ENCODE peak calls at places on chromosomes 2 and 18, in nine cellular contexts. One of them, this sample, is unnamed.

GRCh38 chr2:197072533-197072932 is 146.0 kb upstream of the PGAP1 start:
- DNase-seq in endothelial cell: no peak
- DNase-seq in NCI-H1694 treated with DMSO at 0.1 percent for 48 hours: no peak
- DNase-seq in AG20443: no peak
- DNase-seq in Daoy: no peak
- DNase-seq in dermis blood vessel endothelial cell: no peak
- DNase-seq in NCI-H446: no peak
- DNase-seq in fibroblast of lung: peak
- DNase-seq in stimulated activated CD8-positive, alpha-beta memory T cell treated with anti-CD3 and anti-CD28 coated beads, Interleukin-12 subunit alpha, Interleukin-12 subunit beta, amount 100 ng/mL, for 1 hour: no peak
- DNase-seq in this sample: no peak

GRCh38 chr2:117958186-117958585 is 55.7 kb downstream of the CCDC93 start:
- DNase-seq in NCI-H1694 treated with DMSO at 0.1 percent for 48 hours: no peak
- DNase-seq in fibroblast of lung: peak
- DNase-seq in stimulated activated CD8-positive, alpha-beta memory T cell treated with anti-CD3 and anti-CD28 coated beads, Interleukin-12 subunit alpha, Interleukin-12 subunit beta, amount 100 ng/mL, for 1 hour: no peak
- DNase-seq in endothelial cell: no peak
- DNase-seq in AG20443: peak
- DNase-seq in NCI-H446: no peak
- DNase-seq in dermis blood vessel endothelial cell: peak
- DNase-seq in Daoy: no peak
- DNase-seq in this sample: no peak

GRCh38 chr18:65990944-65991708 is 240.3 kb downstream of the CDH7 start:
- DNase-seq in fibroblast of lung: no peak
- DNase-seq in dermis blood vessel endothelial cell: no peak
- DNase-seq in Daoy: no peak
- DNase-seq in NCI-H446: no peak
- DNase-seq in stimulated activated CD8-positive, alpha-beta memory T cell treated with anti-CD3 and anti-CD28 coated beads, Interleukin-12 subunit alpha, Interleukin-12 subunit beta, amount 100 ng/mL, for 1 hour: no peak
- DNase-seq in endothelial cell: no peak
- DNase-seq in AG20443: no peak
- DNase-seq in NCI-H1694 treated with DMSO at 0.1 percent for 48 hours: no peak
- DNase-seq in this sample: peak

GRCh38 chr2:197934926-197935274 is 130.5 kb downstream of the PLCL1 start:
- DNase-seq in Daoy: no peak
- DNase-seq in AG20443: no peak
- DNase-seq in stimulated activated CD8-positive, alpha-beta memory T cell treated with anti-CD3 and anti-CD28 coated beads, Interleukin-12 subunit alpha, Interleukin-12 subunit beta, amount 100 ng/mL, for 1 hour: no peak
- DNase-seq in dermis blood vessel endothelial cell: no peak
- DNase-seq in fibroblast of lung: no peak
- DNase-seq in NCI-H446: no peak
- DNase-seq in NCI-H1694 treated with DMSO at 0.1 percent for 48 hours: no peak
- DNase-seq in endothelial cell: no peak
- DNase-seq in this sample: no peak

GRCh38 chr18:76451475-76452331 is 43.3 kb downstream of the ZNF516 start:
- DNase-seq in fibroblast of lung: no peak
- DNase-seq in Daoy: no peak
- DNase-seq in stimulated activated CD8-positive, alpha-beta memory T cell treated with anti-CD3 and anti-CD28 coated beads, Interleukin-12 subunit alpha, Interleukin-12 subunit beta, amount 100 ng/mL, for 1 hour: no peak
- DNase-seq in dermis blood vessel endothelial cell: peak
- DNase-seq in AG20443: peak
- DNase-seq in NCI-H1694 treated with DMSO at 0.1 percent for 48 hours: no peak
- DNase-seq in endothelial cell: peak
- DNase-seq in NCI-H446: no peak
- DNase-seq in this sample: no peak

GRCh38 chr2:129904532-129905446 is 74.7 kb upstream of the RAB6C start:
- DNase-seq in AG20443: no peak
- DNase-seq in endothelial cell: no peak
- DNase-seq in stimulated activated CD8-positive, alpha-beta memory T cell treated with anti-CD3 and anti-CD28 coated beads, Interleukin-12 subunit alpha, Interleukin-12 subunit beta, amount 100 ng/mL, for 1 hour: no peak
- DNase-seq in NCI-H446: no peak
- DNase-seq in NCI-H1694 treated with DMSO at 0.1 percent for 48 hours: no peak
- DNase-seq in Daoy: no peak
- DNase-seq in fibroblast of lung: no peak
- DNase-seq in dermis blood vessel endothelial cell: no peak
- DNase-seq in this sample: no peak

GRCh38 chr2:8840475-8841091 is 3.2 kb upstream of the KIDINS220 start:
- DNase-seq in AG20443: no peak
- DNase-seq in endothelial cell: no peak
- DNase-seq in NCI-H1694 treated with DMSO at 0.1 percent for 48 hours: no peak
- DNase-seq in Daoy: no peak
- DNase-seq in dermis blood vessel endothelial cell: no peak
- DNase-seq in stimulated activated CD8-positive, alpha-beta memory T cell treated with anti-CD3 and anti-CD28 coated beads, Interleukin-12 subunit alpha, Interleukin-12 subunit beta, amount 100 ng/mL, for 1 hour: no peak
- DNase-seq in NCI-H446: no peak
- DNase-seq in fibroblast of lung: no peak
- DNase-seq in this sample: no peak

GRCh38 chr2:155982111-155982510 is 350.4 kb downstream of the NR4A2 start:
- DNase-seq in Daoy: no peak
- DNase-seq in dermis blood vessel endothelial cell: no peak
- DNase-seq in NCI-H1694 treated with DMSO at 0.1 percent for 48 hours: no peak
- DNase-seq in stimulated activated CD8-positive, alpha-beta memory T cell treated with anti-CD3 and anti-CD28 coated beads, Interleukin-12 subunit alpha, Interleukin-12 subunit beta, amount 100 ng/mL, for 1 hour: no peak
- DNase-seq in endothelial cell: no peak
- DNase-seq in AG20443: no peak
- DNase-seq in fibroblast of lung: no peak
- DNase-seq in NCI-H446: no peak
- DNase-seq in this sample: no peak

GRCh38 chr18:78192044-78192443 is 787.6 kb upstream of the SALL3 start:
- DNase-seq in NCI-H1694 treated with DMSO at 0.1 percent for 48 hours: peak
- DNase-seq in Daoy: peak
- DNase-seq in fibroblast of lung: no peak
- DNase-seq in endothelial cell: no peak
- DNase-seq in AG20443: no peak
- DNase-seq in NCI-H446: no peak
- DNase-seq in dermis blood vessel endothelial cell: no peak
- DNase-seq in stimulated activated CD8-positive, alpha-beta memory T cell treated with anti-CD3 and anti-CD28 coated beads, Interleukin-12 subunit alpha, Interleukin-12 subunit beta, amount 100 ng/mL, for 1 hour: no peak
- DNase-seq in this sample: no peak

GRCh38 chr2:209614630-209615369 is 156.8 kb upstream of the UNC80 start:
- DNase-seq in dermis blood vessel endothelial cell: no peak
- DNase-seq in Daoy: no peak
- DNase-seq in NCI-H446: no peak
- DNase-seq in stimulated activated CD8-positive, alpha-beta memory T cell treated with anti-CD3 and anti-CD28 coated beads, Interleukin-12 subunit alpha, Interleukin-12 subunit beta, amount 100 ng/mL, for 1 hour: no peak
- DNase-seq in AG20443: no peak
- DNase-seq in NCI-H1694 treated with DMSO at 0.1 percent for 48 hours: no peak
- DNase-seq in fibroblast of lung: no peak
- DNase-seq in endothelial cell: no peak
- DNase-seq in this sample: peak

GRCh38 chr2:145100301-145100700 is 580.4 kb upstream of the ZEB2 start:
- DNase-seq in Daoy: no peak
- DNase-seq in stimulated activated CD8-positive, alpha-beta memory T cell treated with anti-CD3 and anti-CD28 coated beads, Interleukin-12 subunit alpha, Interleukin-12 subunit beta, amount 100 ng/mL, for 1 hour: no peak
- DNase-seq in fibroblast of lung: no peak
- DNase-seq in AG20443: no peak
- DNase-seq in dermis blood vessel endothelial cell: no peak
- DNase-seq in NCI-H1694 treated with DMSO at 0.1 percent for 48 hours: no peak
- DNase-seq in endothelial cell: no peak
- DNase-seq in NCI-H446: no peak
- DNase-seq in this sample: no peak

GRCh38 chr2:8309131-8309530 is 372.7 kb upstream of the ID2 start:
- DNase-seq in AG20443: no peak
- DNase-seq in NCI-H446: no peak
- DNase-seq in fibroblast of lung: no peak
- DNase-seq in Daoy: no peak
- DNase-seq in NCI-H1694 treated with DMSO at 0.1 percent for 48 hours: no peak
- DNase-seq in stimulated activated CD8-positive, alpha-beta memory T cell treated with anti-CD3 and anti-CD28 coated beads, Interleukin-12 subunit alpha, Interleukin-12 subunit beta, amount 100 ng/mL, for 1 hour: no peak
- DNase-seq in dermis blood vessel endothelial cell: no peak
- DNase-seq in endothelial cell: no peak
- DNase-seq in this sample: no peak

GRCh38 chr18:68960355-68960754 is 162.5 kb downstream of the CCDC102B start:
- DNase-seq in endothelial cell: no peak
- DNase-seq in stimulated activated CD8-positive, alpha-beta memory T cell treated with anti-CD3 and anti-CD28 coated beads, Interleukin-12 subunit alpha, Interleukin-12 subunit beta, amount 100 ng/mL, for 1 hour: no peak
- DNase-seq in dermis blood vessel endothelial cell: no peak
- DNase-seq in NCI-H446: no peak
- DNase-seq in NCI-H1694 treated with DMSO at 0.1 percent for 48 hours: no peak
- DNase-seq in AG20443: no peak
- DNase-seq in fibroblast of lung: peak
- DNase-seq in Daoy: no peak
- DNase-seq in this sample: no peak

GRCh38 chr2:118190365-118190916 is 102.2 kb downstream of the INSIG2 start:
- DNase-seq in NCI-H1694 treated with DMSO at 0.1 percent for 48 hours: no peak
- DNase-seq in fibroblast of lung: no peak
- DNase-seq in AG20443: no peak
- DNase-seq in NCI-H446: no peak
- DNase-seq in Daoy: no peak
- DNase-seq in stimulated activated CD8-positive, alpha-beta memory T cell treated with anti-CD3 and anti-CD28 coated beads, Interleukin-12 subunit alpha, Interleukin-12 subunit beta, amount 100 ng/mL, for 1 hour: no peak
- DNase-seq in dermis blood vessel endothelial cell: no peak
- DNase-seq in endothelial cell: no peak
- DNase-seq in this sample: peak

GRCh38 chr2:46032161-46032813 is 264.9 kb upstream of the EPAS1 start:
- DNase-seq in fibroblast of lung: no peak
- DNase-seq in endothelial cell: no peak
- DNase-seq in AG20443: peak
- DNase-seq in NCI-H446: no peak
- DNase-seq in dermis blood vessel endothelial cell: no peak
- DNase-seq in Daoy: no peak
- DNase-seq in NCI-H1694 treated with DMSO at 0.1 percent for 48 hours: no peak
- DNase-seq in stimulated activated CD8-positive, alpha-beta memory T cell treated with anti-CD3 and anti-CD28 coated beads, Interleukin-12 subunit alpha, Interleukin-12 subunit beta, amount 100 ng/mL, for 1 hour: no peak
- DNase-seq in this sample: no peak

GRCh38 chr18:75120521-75120920 is 88.4 kb downstream of the PTGR3 start:
- DNase-seq in dermis blood vessel endothelial cell: no peak
- DNase-seq in stimulated activated CD8-positive, alpha-beta memory T cell treated with anti-CD3 and anti-CD28 coated beads, Interleukin-12 subunit alpha, Interleukin-12 subunit beta, amount 100 ng/mL, for 1 hour: no peak
- DNase-seq in Daoy: no peak
- DNase-seq in fibroblast of lung: no peak
- DNase-seq in NCI-H1694 treated with DMSO at 0.1 percent for 48 hours: no peak
- DNase-seq in NCI-H446: no peak
- DNase-seq in AG20443: no peak
- DNase-seq in endothelial cell: no peak
- DNase-seq in this sample: no peak

GRCh38 chr2:60439219-60439974 is 114.1 kb downstream of the BCL11A start:
- DNase-seq in endothelial cell: peak
- DNase-seq in AG20443: no peak
- DNase-seq in fibroblast of lung: no peak
- DNase-seq in Daoy: no peak
- DNase-seq in NCI-H446: no peak
- DNase-seq in stimulated activated CD8-positive, alpha-beta memory T cell treated with anti-CD3 and anti-CD28 coated beads, Interleukin-12 subunit alpha, Interleukin-12 subunit beta, amount 100 ng/mL, for 1 hour: no peak
- DNase-seq in dermis blood vessel endothelial cell: no peak
- DNase-seq in NCI-H1694 treated with DMSO at 0.1 percent for 48 hours: no peak
- DNase-seq in this sample: no peak

GRCh38 chr2:127400897-127401756 is 13.4 kb upstream of the MAP3K2 start:
- DNase-seq in NCI-H1694 treated with DMSO at 0.1 percent for 48 hours: no peak
- DNase-seq in NCI-H446: no peak
- DNase-seq in fibroblast of lung: peak
- DNase-seq in endothelial cell: no peak
- DNase-seq in dermis blood vessel endothelial cell: no peak
- DNase-seq in Daoy: peak
- DNase-seq in AG20443: no peak
- DNase-seq in stimulated activated CD8-positive, alpha-beta memory T cell treated with anti-CD3 and anti-CD28 coated beads, Interleukin-12 subunit alpha, Interleukin-12 subunit beta, amount 100 ng/mL, for 1 hour: no peak
- DNase-seq in this sample: no peak

GRCh38 chr2:128949360-128949759 is 630.7 kb upstream of the HS6ST1 start:
- DNase-seq in NCI-H1694 treated with DMSO at 0.1 percent for 48 hours: no peak
- DNase-seq in endothelial cell: no peak
- DNase-seq in dermis blood vessel endothelial cell: no peak
- DNase-seq in Daoy: no peak
- DNase-seq in NCI-H446: no peak
- DNase-seq in stimulated activated CD8-positive, alpha-beta memory T cell treated with anti-CD3 and anti-CD28 coated beads, Interleukin-12 subunit alpha, Interleukin-12 subunit beta, amount 100 ng/mL, for 1 hour: no peak
- DNase-seq in fibroblast of lung: no peak
- DNase-seq in AG20443: no peak
- DNase-seq in this sample: no peak

GRCh38 chr18:903703-904102 is 968 bp upstream of the ADCYAP1 start:
- DNase-seq in dermis blood vessel endothelial cell: peak
- DNase-seq in AG20443: peak
- DNase-seq in NCI-H446: no peak
- DNase-seq in NCI-H1694 treated with DMSO at 0.1 percent for 48 hours: no peak
- DNase-seq in Daoy: peak
- DNase-seq in endothelial cell: peak
- DNase-seq in stimulated activated CD8-positive, alpha-beta memory T cell treated with anti-CD3 and anti-CD28 coated beads, Interleukin-12 subunit alpha, Interleukin-12 subunit beta, amount 100 ng/mL, for 1 hour: no peak
- DNase-seq in fibroblast of lung: peak
- DNase-seq in this sample: peak

GRCh38 chr2:186422226-186422625 is 63.8 kb upstream of the ZC3H15 start:
- DNase-seq in endothelial cell: no peak
- DNase-seq in AG20443: peak
- DNase-seq in stimulated activated CD8-positive, alpha-beta memory T cell treated with anti-CD3 and anti-CD28 coated beads, Interleukin-12 subunit alpha, Interleukin-12 subunit beta, amount 100 ng/mL, for 1 hour: no peak
- DNase-seq in NCI-H446: peak
- DNase-seq in NCI-H1694 treated with DMSO at 0.1 percent for 48 hours: no peak
- DNase-seq in dermis blood vessel endothelial cell: peak
- DNase-seq in fibroblast of lung: peak
- DNase-seq in Daoy: peak
- DNase-seq in this sample: peak

GRCh38 chr2:154992826-154993225 is 294.3 kb downstream of the KCNJ3 start:
- DNase-seq in AG20443: no peak
- DNase-seq in NCI-H1694 treated with DMSO at 0.1 percent for 48 hours: peak
- DNase-seq in fibroblast of lung: no peak
- DNase-seq in stimulated activated CD8-positive, alpha-beta memory T cell treated with anti-CD3 and anti-CD28 coated beads, Interleukin-12 subunit alpha, Interleukin-12 subunit beta, amount 100 ng/mL, for 1 hour: no peak
- DNase-seq in endothelial cell: no peak
- DNase-seq in NCI-H446: peak
- DNase-seq in dermis blood vessel endothelial cell: peak
- DNase-seq in Daoy: no peak
- DNase-seq in this sample: peak

GRCh38 chr2:3661149-3661660 is 3.2 kb downstream of the ALLC start:
- DNase-seq in NCI-H1694 treated with DMSO at 0.1 percent for 48 hours: no peak
- DNase-seq in dermis blood vessel endothelial cell: no peak
- DNase-seq in NCI-H446: no peak
- DNase-seq in endothelial cell: no peak
- DNase-seq in fibroblast of lung: no peak
- DNase-seq in AG20443: no peak
- DNase-seq in stimulated activated CD8-positive, alpha-beta memory T cell treated with anti-CD3 and anti-CD28 coated beads, Interleukin-12 subunit alpha, Interleukin-12 subunit beta, amount 100 ng/mL, for 1 hour: no peak
- DNase-seq in Daoy: no peak
- DNase-seq in this sample: no peak

GRCh38 chr2:112493858-112494648 is 12.1 kb downstream of the TTL start:
- DNase-seq in fibroblast of lung: peak
- DNase-seq in stimulated activated CD8-positive, alpha-beta memory T cell treated with anti-CD3 and anti-CD28 coated beads, Interleukin-12 subunit alpha, Interleukin-12 subunit beta, amount 100 ng/mL, for 1 hour: no peak
- DNase-seq in AG20443: peak
- DNase-seq in NCI-H446: no peak
- DNase-seq in NCI-H1694 treated with DMSO at 0.1 percent for 48 hours: no peak
- DNase-seq in Daoy: peak
- DNase-seq in dermis blood vessel endothelial cell: peak
- DNase-seq in endothelial cell: no peak
- DNase-seq in this sample: no peak

GRCh38 chr2:26562811-26563645 is 78.1 kb downstream of the CIB4 start:
- DNase-seq in AG20443: peak
- DNase-seq in fibroblast of lung: peak
- DNase-seq in Daoy: peak
- DNase-seq in NCI-H1694 treated with DMSO at 0.1 percent for 48 hours: no peak
- DNase-seq in stimulated activated CD8-positive, alpha-beta memory T cell treated with anti-CD3 and anti-CD28 coated beads, Interleukin-12 subunit alpha, Interleukin-12 subunit beta, amount 100 ng/mL, for 1 hour: no peak
- DNase-seq in endothelial cell: no peak
- DNase-seq in dermis blood vessel endothelial cell: peak
- DNase-seq in NCI-H446: no peak
- DNase-seq in this sample: no peak

GRCh38 chr2:220129427-220129826 is 502.0 kb downstream of the SLC4A3 start:
- DNase-seq in dermis blood vessel endothelial cell: no peak
- DNase-seq in Daoy: no peak
- DNase-seq in endothelial cell: no peak
- DNase-seq in stimulated activated CD8-positive, alpha-beta memory T cell treated with anti-CD3 and anti-CD28 coated beads, Interleukin-12 subunit alpha, Interleukin-12 subunit beta, amount 100 ng/mL, for 1 hour: no peak
- DNase-seq in NCI-H1694 treated with DMSO at 0.1 percent for 48 hours: no peak
- DNase-seq in AG20443: no peak
- DNase-seq in fibroblast of lung: no peak
- DNase-seq in NCI-H446: no peak
- DNase-seq in this sample: no peak

GRCh38 chr2:16125614-16126125 is 185.3 kb downstream of the MYCN start:
- DNase-seq in endothelial cell: no peak
- DNase-seq in Daoy: peak
- DNase-seq in NCI-H1694 treated with DMSO at 0.1 percent for 48 hours: no peak
- DNase-seq in AG20443: no peak
- DNase-seq in NCI-H446: no peak
- DNase-seq in dermis blood vessel endothelial cell: no peak
- DNase-seq in fibroblast of lung: no peak
- DNase-seq in stimulated activated CD8-positive, alpha-beta memory T cell treated with anti-CD3 and anti-CD28 coated beads, Interleukin-12 subunit alpha, Interleukin-12 subunit beta, amount 100 ng/mL, for 1 hour: no peak
- DNase-seq in this sample: no peak

GRCh38 chr2:113220970-113221708 is 47.4 kb downstream of the PSD4 start:
- DNase-seq in endothelial cell: no peak
- DNase-seq in AG20443: no peak
- DNase-seq in stimulated activated CD8-positive, alpha-beta memory T cell treated with anti-CD3 and anti-CD28 coated beads, Interleukin-12 subunit alpha, Interleukin-12 subunit beta, amount 100 ng/mL, for 1 hour: no peak
- DNase-seq in Daoy: no peak
- DNase-seq in NCI-H446: no peak
- DNase-seq in fibroblast of lung: no peak
- DNase-seq in NCI-H1694 treated with DMSO at 0.1 percent for 48 hours: no peak
- DNase-seq in dermis blood vessel endothelial cell: no peak
- DNase-seq in this sample: no peak

GRCh38 chr2:178513876-178514275 is 33.6 kb downstream of the PLEKHA3 start:
- DNase-seq in dermis blood vessel endothelial cell: no peak
- DNase-seq in Daoy: peak
- DNase-seq in endothelial cell: no peak
- DNase-seq in NCI-H1694 treated with DMSO at 0.1 percent for 48 hours: no peak
- DNase-seq in NCI-H446: no peak
- DNase-seq in AG20443: peak
- DNase-seq in stimulated activated CD8-positive, alpha-beta memory T cell treated with anti-CD3 and anti-CD28 coated beads, Interleukin-12 subunit alpha, Interleukin-12 subunit beta, amount 100 ng/mL, for 1 hour: no peak
- DNase-seq in fibroblast of lung: peak
- DNase-seq in this sample: no peak

GRCh38 chr2:236745420-236746210 is 176.0 kb downstream of the ACKR3 start:
- DNase-seq in NCI-H1694 treated with DMSO at 0.1 percent for 48 hours: no peak
- DNase-seq in Daoy: peak
- DNase-seq in AG20443: peak
- DNase-seq in endothelial cell: no peak
- DNase-seq in NCI-H446: no peak
- DNase-seq in dermis blood vessel endothelial cell: no peak
- DNase-seq in fibroblast of lung: peak
- DNase-seq in stimulated activated CD8-positive, alpha-beta memory T cell treated with anti-CD3 and anti-CD28 coated beads, Interleukin-12 subunit alpha, Interleukin-12 subunit beta, amount 100 ng/mL, for 1 hour: no peak
- DNase-seq in this sample: no peak

GRCh38 chr2:41127351-41127750 is 675.5 kb upstream of the SLC8A1 start:
- DNase-seq in fibroblast of lung: no peak
- DNase-seq in dermis blood vessel endothelial cell: no peak
- DNase-seq in endothelial cell: no peak
- DNase-seq in Daoy: no peak
- DNase-seq in stimulated activated CD8-positive, alpha-beta memory T cell treated with anti-CD3 and anti-CD28 coated beads, Interleukin-12 subunit alpha, Interleukin-12 subunit beta, amount 100 ng/mL, for 1 hour: no peak
- DNase-seq in NCI-H446: no peak
- DNase-seq in NCI-H1694 treated with DMSO at 0.1 percent for 48 hours: peak
- DNase-seq in AG20443: no peak
- DNase-seq in this sample: no peak